ENCODE peak calls at places on chromosome 9, in five cellular contexts. One of them, this sample, is unnamed.
A peak's percentile ranks its signal among the peaks of the same experiment; 100 is the strongest.

GRCh38 chr9:132931178-132931735 is 13.2 kb downstream of the TSC1 start:
- DNase-seq in mesenchymal stem cell: no peak
- DNase-seq in H1: no peak
- DNase-seq in trophoblast cell: no peak
- DNase-seq in neuronal stem cell: no peak
- DNase-seq in this sample: no peak

GRCh38 chr9:38687389-38687842 is 32.5 kb downstream of the FAM240B start:
- DNase-seq in mesenchymal stem cell: peak; percentile 38
- DNase-seq in H1: no peak
- DNase-seq in trophoblast cell: no peak
- DNase-seq in neuronal stem cell: no peak
- DNase-seq in this sample: peak; percentile 72

GRCh38 chr9:87080512-87081225 is 133.4 kb upstream of the GAS1 start:
- DNase-seq in mesenchymal stem cell: peak; percentile 67
- DNase-seq in H1: no peak
- DNase-seq in trophoblast cell: no peak
- DNase-seq in neuronal stem cell: no peak
- DNase-seq in this sample: no peak

GRCh38 chr9:35682083-35682482 is 7.6 kb downstream of the TPM2 start:
- DNase-seq in mesenchymal stem cell: no peak
- DNase-seq in H1: no peak
- DNase-seq in trophoblast cell: no peak
- DNase-seq in neuronal stem cell: no peak
- DNase-seq in this sample: no peak

GRCh38 chr9:2872307-2872940 is 28.5 kb upstream of the PUM3 start:
- DNase-seq in mesenchymal stem cell: peak; percentile 43
- DNase-seq in H1: no peak
- DNase-seq in trophoblast cell: no peak
- DNase-seq in neuronal stem cell: peak; percentile 27
- DNase-seq in this sample: no peak

GRCh38 chr9:124928116-124928515 is 12.8 kb downstream of the GOLGA1 start:
- DNase-seq in mesenchymal stem cell: no peak
- DNase-seq in H1: no peak
- DNase-seq in trophoblast cell: no peak
- DNase-seq in neuronal stem cell: no peak
- DNase-seq in this sample: no peak

GRCh38 chr9:16828335-16829281 is 41.9 kb downstream of the BNC2 start:
- DNase-seq in mesenchymal stem cell: peak; percentile 77
- DNase-seq in H1: peak; percentile 58
- DNase-seq in trophoblast cell: peak; percentile 63
- DNase-seq in neuronal stem cell: peak; percentile 79
- DNase-seq in this sample: peak; percentile 50

GRCh38 chr9:7534211-7534935 is 265.2 kb downstream of the DMAC1 start:
- DNase-seq in mesenchymal stem cell: no peak
- DNase-seq in H1: no peak
- DNase-seq in trophoblast cell: no peak
- DNase-seq in neuronal stem cell: no peak
- DNase-seq in this sample: no peak

GRCh38 chr9:116468369-116468768 is 218.7 kb upstream of the TRIM32 start:
- DNase-seq in mesenchymal stem cell: no peak
- DNase-seq in H1: no peak
- DNase-seq in trophoblast cell: no peak
- DNase-seq in neuronal stem cell: no peak
- DNase-seq in this sample: no peak

GRCh38 chr9:96674914-96675538 is 19.9 kb upstream of the PRXL2C start:
- DNase-seq in mesenchymal stem cell: no peak
- DNase-seq in H1: no peak
- DNase-seq in trophoblast cell: no peak
- DNase-seq in neuronal stem cell: no peak
- DNase-seq in this sample: no peak

GRCh38 chr9:119418721-119419120 is 49.5 kb upstream of the BRINP1 start:
- DNase-seq in mesenchymal stem cell: no peak
- DNase-seq in H1: no peak
- DNase-seq in trophoblast cell: no peak
- DNase-seq in neuronal stem cell: no peak
- DNase-seq in this sample: no peak

GRCh38 chr9:123157216-123157615 is 111.2 kb downstream of the STRBP start:
- DNase-seq in mesenchymal stem cell: peak; percentile 6
- DNase-seq in H1: no peak
- DNase-seq in trophoblast cell: no peak
- DNase-seq in neuronal stem cell: no peak
- DNase-seq in this sample: no peak

GRCh38 chr9:2261421-2262103 is 246.4 kb downstream of the SMARCA2 start:
- DNase-seq in mesenchymal stem cell: no peak
- DNase-seq in H1: no peak
- DNase-seq in trophoblast cell: no peak
- DNase-seq in neuronal stem cell: no peak
- DNase-seq in this sample: no peak

GRCh38 chr9:91378695-91379127 is 17.0 kb upstream of the AUH start:
- DNase-seq in mesenchymal stem cell: peak; percentile 71
- DNase-seq in H1: no peak
- DNase-seq in trophoblast cell: peak; percentile 61
- DNase-seq in neuronal stem cell: no peak
- DNase-seq in this sample: no peak

GRCh38 chr9:7185612-7186011 is 427.8 kb downstream of the KDM4C start:
- DNase-seq in mesenchymal stem cell: peak; percentile 61
- DNase-seq in H1: no peak
- DNase-seq in trophoblast cell: peak; percentile 88
- DNase-seq in neuronal stem cell: no peak
- DNase-seq in this sample: peak; percentile 79

GRCh38 chr9:117521293-117521692 is 106.4 kb upstream of the ASTN2 start:
- DNase-seq in mesenchymal stem cell: no peak
- DNase-seq in H1: no peak
- DNase-seq in trophoblast cell: no peak
- DNase-seq in neuronal stem cell: no peak
- DNase-seq in this sample: no peak

GRCh38 chr9:117526674-117527073 is 111.8 kb upstream of the ASTN2 start:
- DNase-seq in mesenchymal stem cell: no peak
- DNase-seq in H1: no peak
- DNase-seq in trophoblast cell: no peak
- DNase-seq in neuronal stem cell: no peak
- DNase-seq in this sample: no peak

GRCh38 chr9:117528225-117528624 is 113.4 kb upstream of the ASTN2 start:
- DNase-seq in mesenchymal stem cell: no peak
- DNase-seq in H1: no peak
- DNase-seq in trophoblast cell: no peak
- DNase-seq in neuronal stem cell: no peak
- DNase-seq in this sample: no peak

GRCh38 chr9:117523531-117524153 is 108.8 kb upstream of the ASTN2 start:
- DNase-seq in mesenchymal stem cell: no peak
- DNase-seq in H1: no peak
- DNase-seq in trophoblast cell: no peak
- DNase-seq in neuronal stem cell: no peak
- DNase-seq in this sample: no peak
- H2BK12ac ChIP-seq in mesenchymal stem cell: no peak overlapping the region
- H2BK12ac ChIP-seq in H1: no peak overlapping the region
- H2BK12ac ChIP-seq in trophoblast cell: no peak overlapping the region
- H2BK12ac ChIP-seq in neuronal stem cell: no peak overlapping the region
- H2BK12ac ChIP-seq in this sample: no peak overlapping the region

DNA sequence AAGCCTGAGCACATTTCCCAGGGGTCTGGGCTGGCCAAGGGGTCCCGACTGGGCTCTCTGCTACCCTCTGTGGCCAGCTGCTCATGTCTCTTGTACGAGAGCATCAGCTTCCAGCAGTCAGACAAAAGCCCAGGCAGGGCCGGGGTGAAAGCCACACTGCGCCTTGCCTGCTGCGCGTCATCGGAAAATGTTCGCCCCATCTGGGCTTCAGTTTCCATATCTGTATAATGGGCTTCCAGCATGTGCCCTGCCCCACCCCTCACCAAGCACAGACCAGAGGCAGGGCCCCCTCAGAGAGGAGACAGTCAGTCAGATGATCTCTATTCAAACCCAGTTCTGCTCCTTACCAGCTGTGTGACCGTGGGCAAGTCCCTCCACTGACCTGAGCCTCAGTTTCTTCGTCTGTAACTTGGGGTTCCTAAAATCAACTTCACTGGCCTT is 8.0 kb upstream of the GRHPR start:
- DNase-seq in mesenchymal stem cell: no peak
- DNase-seq in H1: no peak
- DNase-seq in trophoblast cell: no peak
- DNase-seq in neuronal stem cell: no peak
- DNase-seq in this sample: peak; percentile 34
- H2AFZ ChIP-seq in mesenchymal stem cell: no peak overlapping the region
- H2AFZ ChIP-seq in H1: peak overlapping the region; percentile 63
- H2AFZ ChIP-seq in trophoblast cell: no peak overlapping the region
- H2AFZ ChIP-seq in neuronal stem cell: peak overlapping the region; percentile 96
- H2AFZ ChIP-seq in this sample: no peak overlapping the region

GRCh38 chr9:121266906-121267650 is 884 bp upstream of the GSN start:
- DNase-seq in mesenchymal stem cell: no peak
- DNase-seq in H1: no peak
- DNase-seq in trophoblast cell: no peak
- DNase-seq in neuronal stem cell: no peak
- DNase-seq in this sample: no peak
- H3K9ac ChIP-seq in mesenchymal stem cell: peak overlapping the region; percentile 82
- H3K9ac ChIP-seq in H1: no peak overlapping the region
- H3K9ac ChIP-seq in trophoblast cell: no peak overlapping the region
- H3K9ac ChIP-seq in neuronal stem cell: no peak overlapping the region
- H3K9ac ChIP-seq in this sample: no peak overlapping the region

DNA sequence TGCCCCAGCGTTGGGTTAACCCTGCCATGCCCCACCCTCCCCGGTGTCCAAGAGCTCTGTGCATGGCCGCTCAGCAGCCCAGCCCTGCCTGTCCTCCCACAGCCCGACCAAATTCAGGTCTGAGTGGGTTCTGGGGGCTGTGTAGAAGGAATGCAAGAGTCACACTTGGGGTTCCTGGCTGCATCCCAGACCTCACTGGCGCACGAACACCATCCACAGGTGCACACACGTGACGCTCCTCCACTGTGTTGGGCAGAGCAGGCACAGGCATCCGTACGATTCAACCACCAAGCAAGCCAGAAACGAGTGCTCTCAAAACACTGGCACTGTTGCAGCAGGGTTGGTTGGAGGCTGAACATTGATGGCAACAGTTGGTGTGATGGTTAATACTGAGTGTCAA is 93.9 kb downstream of the OLFM1 start:
- DNase-seq in mesenchymal stem cell: no peak
- DNase-seq in H1: no peak
- DNase-seq in trophoblast cell: no peak
- DNase-seq in neuronal stem cell: no peak
- DNase-seq in this sample: no peak
- H2BK12ac ChIP-seq in mesenchymal stem cell: no peak overlapping the region
- H2BK12ac ChIP-seq in H1: no peak overlapping the region
- H2BK12ac ChIP-seq in trophoblast cell: no peak overlapping the region
- H2BK12ac ChIP-seq in neuronal stem cell: no peak overlapping the region
- H2BK12ac ChIP-seq in this sample: no peak overlapping the region

GRCh38 chr9:137303031-137303892 is 1.2 kb upstream of the NRARP start:
- DNase-seq in mesenchymal stem cell: no peak
- DNase-seq in H1: peak; percentile 66
- DNase-seq in trophoblast cell: no peak
- DNase-seq in neuronal stem cell: no peak
- DNase-seq in this sample: peak; percentile 52
- H2AFZ ChIP-seq in mesenchymal stem cell: no peak overlapping the region
- H2AFZ ChIP-seq in H1: no peak overlapping the region
- H2AFZ ChIP-seq in trophoblast cell: no peak overlapping the region
- H2AFZ ChIP-seq in neuronal stem cell: peak overlapping the region; percentile 86
- H2AFZ ChIP-seq in this sample: no peak overlapping the region

GRCh38 chr9:133982971-133983720 is 9.0 kb downstream of the VAV2 start:
- DNase-seq in mesenchymal stem cell: peak; percentile 27
- DNase-seq in H1: no peak
- DNase-seq in trophoblast cell: no peak
- DNase-seq in neuronal stem cell: no peak
- DNase-seq in this sample: no peak
- H3K9ac ChIP-seq in mesenchymal stem cell: no peak overlapping the region
- H3K9ac ChIP-seq in H1: no peak overlapping the region
- H3K9ac ChIP-seq in trophoblast cell: no peak overlapping the region
- H3K9ac ChIP-seq in neuronal stem cell: no peak overlapping the region
- H3K9ac ChIP-seq in this sample: no peak overlapping the region

GRCh38 chr9:109641079-109641659 is 138.8 kb upstream of the PALM2AKAP2 start:
- DNase-seq in mesenchymal stem cell: no peak
- DNase-seq in H1: no peak
- DNase-seq in trophoblast cell: no peak
- DNase-seq in neuronal stem cell: no peak
- DNase-seq in this sample: no peak
- H2BK12ac ChIP-seq in mesenchymal stem cell: no peak overlapping the region
- H2BK12ac ChIP-seq in H1: no peak overlapping the region
- H2BK12ac ChIP-seq in trophoblast cell: no peak overlapping the region
- H2BK12ac ChIP-seq in neuronal stem cell: no peak overlapping the region
- H2BK12ac ChIP-seq in this sample: no peak overlapping the region

GRCh38 chr9:22921742-22922141 is 475.1 kb downstream of the DMRTA1 start:
- DNase-seq in mesenchymal stem cell: no peak
- DNase-seq in H1: no peak
- DNase-seq in trophoblast cell: no peak
- DNase-seq in neuronal stem cell: no peak
- DNase-seq in this sample: no peak

GRCh38 chr9:22922222-22922621 is 475.6 kb downstream of the DMRTA1 start:
- DNase-seq in mesenchymal stem cell: no peak
- DNase-seq in H1: no peak
- DNase-seq in trophoblast cell: no peak
- DNase-seq in neuronal stem cell: no peak
- DNase-seq in this sample: no peak

GRCh38 chr9:22913518-22913917 is 466.9 kb downstream of the DMRTA1 start:
- DNase-seq in mesenchymal stem cell: no peak
- DNase-seq in H1: no peak
- DNase-seq in trophoblast cell: no peak
- DNase-seq in neuronal stem cell: no peak
- DNase-seq in this sample: no peak

GRCh38 chr9:22916148-22916547 is 469.5 kb downstream of the DMRTA1 start:
- DNase-seq in mesenchymal stem cell: no peak
- DNase-seq in H1: no peak
- DNase-seq in trophoblast cell: no peak
- DNase-seq in neuronal stem cell: no peak
- DNase-seq in this sample: no peak

GRCh38 chr9:22919423-22919822 is 472.8 kb downstream of the DMRTA1 start:
- DNase-seq in mesenchymal stem cell: no peak
- DNase-seq in H1: no peak
- DNase-seq in trophoblast cell: no peak
- DNase-seq in neuronal stem cell: no peak
- DNase-seq in this sample: no peak
- H2AFZ ChIP-seq in mesenchymal stem cell: no peak overlapping the region
- H2AFZ ChIP-seq in H1: no peak overlapping the region
- H2AFZ ChIP-seq in trophoblast cell: no peak overlapping the region
- H2AFZ ChIP-seq in neuronal stem cell: no peak overlapping the region
- H2AFZ ChIP-seq in this sample: no peak overlapping the region

GRCh38 chr9:108053555-108054061 is 564.0 kb upstream of the KLF4 start:
- DNase-seq in mesenchymal stem cell: peak; percentile 43
- DNase-seq in H1: no peak
- DNase-seq in trophoblast cell: no peak
- DNase-seq in neuronal stem cell: no peak
- DNase-seq in this sample: no peak
- H3K9ac ChIP-seq in mesenchymal stem cell: peak overlapping the region; percentile 79
- H3K9ac ChIP-seq in H1: no peak overlapping the region
- H3K9ac ChIP-seq in trophoblast cell: no peak overlapping the region
- H3K9ac ChIP-seq in neuronal stem cell: no peak overlapping the region
- H3K9ac ChIP-seq in this sample: no peak overlapping the region

DNA sequence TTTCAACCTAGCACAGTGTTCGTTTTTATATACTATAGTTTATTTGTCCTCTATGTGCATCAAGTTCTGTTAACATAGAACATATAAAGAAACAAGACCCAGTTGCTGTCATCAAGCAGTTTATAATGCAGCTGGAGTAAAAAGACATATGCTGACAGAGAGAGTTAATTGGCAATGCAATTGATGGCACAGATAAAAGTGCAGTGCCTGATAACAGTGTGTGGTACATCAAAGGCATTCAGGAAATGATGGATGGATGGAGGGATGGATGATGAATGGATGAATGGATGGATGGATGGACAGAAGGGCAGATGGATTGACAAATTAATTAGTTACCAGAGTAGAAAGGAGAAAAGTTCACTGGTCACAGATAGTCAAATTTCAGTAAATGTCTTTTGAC is 238.9 kb downstream of the RFK start:
- DNase-seq in mesenchymal stem cell: no peak
- DNase-seq in H1: no peak
- DNase-seq in trophoblast cell: no peak
- DNase-seq in neuronal stem cell: no peak
- DNase-seq in this sample: no peak
- H2BK12ac ChIP-seq in mesenchymal stem cell: no peak overlapping the region
- H2BK12ac ChIP-seq in H1: no peak overlapping the region
- H2BK12ac ChIP-seq in trophoblast cell: no peak overlapping the region
- H2BK12ac ChIP-seq in neuronal stem cell: no peak overlapping the region
- H2BK12ac ChIP-seq in this sample: no peak overlapping the region

This sample was measured in H9.